ENCODE peak calls at places on chromosomes 5 and 9, in eight cellular contexts. Q is tibial artery, N is GM12865, I is stomach, V is adrenal gland, G is fibroblast of pulmonary artery, E is lung, A is mucosa of descending colon. B is an unnamed sample.

GRCh38 chr5:63211413-63212132 is 633.0 kb downstream of the LRRC70 start:
- DNase-seq in N (no peak), I (no peak), V (no peak), G (no peak), A (no peak), E (no peak), Q (no peak), B (no peak)

GRCh38 chr5:1118231-1118698 is 6.4 kb upstream of the SLC12A7 start:
- DNase-seq in N (no peak), Q (no peak), G (peak), V (peak), E (no peak), I (no peak), A (no peak), B (no peak)

GRCh38 chr9:135574331-135574730 is 12.8 kb downstream of the PAEP start:
- DNase-seq in Q (no peak), A (no peak), V (peak), E (no peak), N (no peak), G (no peak), I (no peak), B (peak)

GRCh38 chr5:81631124-81631523 is 119.8 kb downstream of the SSBP2 start:
- DNase-seq in E (no peak), Q (no peak), I (no peak), G (no peak), V (no peak), N (peak), A (no peak), B (no peak)

GRCh38 chr5:168683927-168684295 is 104.7 kb upstream of the PANK3 start:
- DNase-seq in Q (no peak), I (no peak), V (no peak), E (no peak), N (no peak), A (no peak), G (no peak), B (no peak)

GRCh38 chr5:176732736-176733585 is 77.4 kb upstream of the UNC5A start:
- DNase-seq in V (no peak), A (no peak), Q (peak), N (no peak), G (no peak), I (no peak), E (no peak), B (no peak)

GRCh38 chr5:168464214-168464613 is 22.1 kb upstream of the RARS1 start:
- DNase-seq in E (no peak), A (no peak), Q (no peak), I (no peak), N (no peak), G (no peak), V (no peak), B (no peak)

GRCh38 chr5:132667309-132667708 is 6.5 kb upstream of the IL4 start:
- DNase-seq in G (no peak), Q (no peak), I (no peak), V (no peak), N (no peak), E (no peak), A (no peak), B (no peak)

GRCh38 chr5:138967806-138968448 is 92.8 kb upstream of the LRRTM2 start:
- DNase-seq in G (no peak), Q (peak), I (peak), E (peak), V (no peak), A (peak), N (peak), B (no peak)

GRCh38 chr9:36995927-36996471 is 38.1 kb downstream of the PAX5 start:
- DNase-seq in N (peak), Q (no peak), E (no peak), I (peak), A (peak), V (peak), G (peak), B (no peak)

GRCh38 chr5:65364907-65365306 is 116.8 kb downstream of the ADAMTS6 start:
- DNase-seq in N (no peak), E (no peak), A (no peak), Q (no peak), G (peak), I (no peak), V (no peak), B (no peak)
- TF ChIP-seq CTCF in N (no peak), E (no peak), A (no peak), Q (no peak), G (no peak), I (no peak), V (no peak), B (no peak)

GRCh38 chr9:16238730-16239129 is 631.7 kb downstream of the BNC2 start:
- DNase-seq in A (no peak), N (no peak), E (no peak), V (no peak), Q (no peak), G (peak), I (no peak), B (no peak)

GRCh38 chr9:16241231-16241630 is 629.2 kb downstream of the BNC2 start:
- DNase-seq in E (no peak), G (peak), A (no peak), V (no peak), I (no peak), Q (no peak), N (no peak), B (no peak)

GRCh38 chr9:16236326-16236725 is 634.1 kb downstream of the BNC2 start:
- DNase-seq in Q (no peak), E (no peak), N (no peak), I (no peak), A (no peak), G (peak), V (no peak), B (no peak)

DNA sequence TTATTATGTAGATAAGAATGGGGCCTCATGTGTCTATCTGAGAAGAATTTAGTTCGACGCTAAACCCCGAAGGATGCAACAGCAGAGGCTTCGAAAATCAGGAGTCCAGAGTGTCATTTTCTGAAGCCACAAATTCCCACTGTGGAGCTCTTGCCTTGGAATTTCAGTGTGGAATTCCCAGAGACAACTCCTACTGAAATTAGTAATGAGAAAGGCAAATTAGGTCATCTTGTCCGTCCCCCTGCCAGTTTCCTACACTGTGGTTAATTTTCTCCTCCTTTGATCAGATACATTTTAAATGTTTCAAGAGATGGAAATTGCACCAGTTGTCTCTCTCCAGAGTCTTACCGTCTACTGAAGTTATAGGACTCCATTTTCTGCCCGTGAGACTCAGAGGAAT is 633.6 kb downstream of the BNC2 start:
- DNase-seq in E (no peak), G (peak), V (no peak), N (no peak), I (no peak), A (no peak), Q (no peak), B (no peak)
- TF ChIP-seq CTCF in E (no peak), G (no peak), V (no peak), N (no peak), I (no peak), A (no peak), Q (no peak), B (no peak)

GRCh38 chr5:28807230-28807629 is 1768.8 kb upstream of the CDH9 start:
- DNase-seq in G (no peak), V (no peak), Q (no peak), A (no peak), I (no peak), E (no peak), N (no peak), B (no peak)

GRCh38 chr5:28809811-28810750 is 1771.7 kb upstream of the CDH9 start:
- DNase-seq in I (no peak), A (no peak), Q (no peak), E (no peak), V (no peak), N (no peak), G (no peak), B (no peak)

GRCh38 chr5:28808967-28809810 is 1770.8 kb upstream of the CDH9 start:
- DNase-seq in E (no peak), Q (no peak), N (no peak), I (no peak), V (no peak), A (no peak), G (no peak), B (no peak)

DNA sequence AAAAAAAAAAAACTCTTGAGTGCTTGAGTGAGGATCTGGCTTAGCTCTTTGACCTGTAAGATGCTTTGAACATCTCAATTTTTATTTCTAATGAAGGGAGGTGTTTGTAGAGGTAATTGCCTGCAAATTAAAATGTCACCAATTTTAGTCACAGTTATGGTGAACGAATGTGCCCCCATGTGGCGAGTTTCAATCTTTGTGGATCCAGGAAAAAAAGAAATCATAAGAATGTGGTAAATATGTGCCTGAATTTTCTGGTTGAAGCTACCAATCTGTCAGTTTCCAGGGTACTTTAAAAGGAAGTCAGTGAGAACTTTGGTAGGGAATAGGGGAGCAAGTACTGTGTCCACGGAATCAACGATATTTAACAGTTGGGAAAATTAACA is 1772.4 kb upstream of the CDH9 start:
- DNase-seq in V (no peak), G (no peak), E (no peak), Q (no peak), I (no peak), A (no peak), N (no peak), B (no peak)
- TF ChIP-seq CTCF in V (no peak), G (no peak), E (no peak), Q (no peak), I (no peak), A (no peak), N (no peak), B (peak)

DNA sequence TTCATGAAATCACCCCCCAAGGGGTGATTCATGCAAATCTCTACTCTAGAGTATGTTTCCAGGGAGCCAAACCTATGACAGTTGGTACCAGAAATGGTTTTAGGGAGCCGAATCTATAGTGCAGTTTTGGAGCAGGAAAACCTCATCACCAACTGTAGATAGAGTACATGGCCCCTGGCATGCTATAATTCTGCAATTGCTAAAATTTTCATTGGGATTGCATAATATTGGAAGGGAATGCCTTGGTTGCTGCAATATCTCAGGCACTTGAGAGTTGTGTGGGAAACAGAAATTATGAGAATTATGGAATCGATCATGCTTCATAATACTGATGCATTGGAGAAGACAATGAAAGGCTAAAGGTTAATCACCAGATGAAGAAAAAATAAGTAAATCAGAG is 148.2 kb upstream of the PLPPR1 start:
- DNase-seq in Q (no peak), G (no peak), E (no peak), V (no peak), A (no peak), N (no peak), I (no peak), B (no peak)
- TF ChIP-seq CTCF in Q (no peak), G (no peak), E (no peak), V (no peak), A (no peak), N (no peak), I (no peak), B (no peak)

B was measured in osteocyte.